ENCODE peak calls at places on chromosome 1, in eight cellular contexts. F is endothelial cell of umbilical vein, R is spleen, I is K562, T is Panc1, S is sigmoid colon, J is transverse colon, Z is HCT116. D is an unnamed sample.

GRCh38 chr1:239914827-239915231 is 176.9 kb upstream of the FMN2 start:
- DNase-seq in S (no peak), F (no peak), T (no peak), J (no peak), Z (no peak), I (no peak), R (no peak), D (no peak)

GRCh38 chr1:114771992-114772391 is 8.5 kb downstream of the SIKE1 start:
- DNase-seq in R (no peak), I (no peak), T (no peak), F (no peak), Z (no peak), J (no peak), S (no peak), D (no peak)

GRCh38 chr1:178798232-178798861 is 72.5 kb downstream of the ANGPTL1 start:
- DNase-seq in J (no peak), R (no peak), Z (no peak), T (no peak), I (no peak), F (no peak), S (no peak), D (no peak)

GRCh38 chr1:32878183-32878582 is 7.5 kb upstream of the FNDC5 start:
- DNase-seq in I (peak), R (peak), J (no peak), F (no peak), Z (no peak), T (no peak), S (no peak), D (no peak)

GRCh38 chr1:227924168-227924837 is 23.4 kb downstream of the WNT9A start:
- DNase-seq in F (no peak), I (no peak), S (no peak), J (no peak), R (no peak), T (no peak), Z (no peak), D (no peak)

GRCh38 chr1:226111865-226112395 is 49.4 kb downstream of the H3-3A start:
- DNase-seq in T (no peak), R (peak), F (no peak), I (no peak), Z (no peak), S (no peak), J (no peak), D (no peak)

GRCh38 chr1:41242645-41243171 is 602 bp upstream of the SCMH1 start:
- DNase-seq in Z (no peak), J (no peak), S (no peak), T (no peak), R (no peak), F (peak), I (no peak), D (no peak)

GRCh38 chr1:16618719-16619118 is 5.4 kb upstream of the NBPF1 start:
- DNase-seq in I (peak), S (peak), Z (no peak), R (peak), T (no peak), J (peak), F (no peak), D (peak)

GRCh38 chr1:59292557-59292956 is 4.3 kb upstream of the FGGY start:
- DNase-seq in J (peak), S (peak), I (no peak), R (no peak), F (peak), T (no peak), Z (no peak), D (peak)

GRCh38 chr1:201259476-201260235 is 23.6 kb upstream of the PKP1 start:
- DNase-seq in R (peak), F (no peak), I (no peak), T (no peak), J (no peak), Z (no peak), S (no peak), D (no peak)
- H3K27ac ChIP-seq in R (no peak), F (no peak), I (no peak), T (no peak), J (no peak), Z (peak), S (no peak), D (no peak)

GRCh38 chr1:46197551-46198025 is 646 bp downstream of the POMGNT1 start:
- DNase-seq in F (no peak), T (no peak), Z (no peak), R (no peak), J (no peak), S (no peak), I (no peak), D (no peak)
- TF ChIP-seq POLR2AphosphoS5 in F (no peak), T (no peak), Z (peak), R (no peak), J (no peak), S (no peak), I (no peak), D (no peak)

GRCh38 chr1:1599919-1600860 is at the start of gene FNDC10:
- DNase-seq in T (no peak), R (peak), Z (no peak), J (no peak), F (no peak), I (peak), S (no peak), D (no peak)
- H3K4me3 ChIP-seq in T (peak), R (peak), Z (peak), J (peak), F (no peak), I (peak), S (peak), D (peak)

GRCh38 chr1:232598837-232599177 is 31.1 kb downstream of the SIPA1L2 start:
- DNase-seq in T (no peak), I (no peak), S (no peak), F (no peak), J (no peak), Z (no peak), R (no peak), D (no peak)
- H3K27ac ChIP-seq in T (no peak), I (no peak), S (no peak), F (no peak), J (no peak), Z (no peak), R (peak), D (no peak)

DNA sequence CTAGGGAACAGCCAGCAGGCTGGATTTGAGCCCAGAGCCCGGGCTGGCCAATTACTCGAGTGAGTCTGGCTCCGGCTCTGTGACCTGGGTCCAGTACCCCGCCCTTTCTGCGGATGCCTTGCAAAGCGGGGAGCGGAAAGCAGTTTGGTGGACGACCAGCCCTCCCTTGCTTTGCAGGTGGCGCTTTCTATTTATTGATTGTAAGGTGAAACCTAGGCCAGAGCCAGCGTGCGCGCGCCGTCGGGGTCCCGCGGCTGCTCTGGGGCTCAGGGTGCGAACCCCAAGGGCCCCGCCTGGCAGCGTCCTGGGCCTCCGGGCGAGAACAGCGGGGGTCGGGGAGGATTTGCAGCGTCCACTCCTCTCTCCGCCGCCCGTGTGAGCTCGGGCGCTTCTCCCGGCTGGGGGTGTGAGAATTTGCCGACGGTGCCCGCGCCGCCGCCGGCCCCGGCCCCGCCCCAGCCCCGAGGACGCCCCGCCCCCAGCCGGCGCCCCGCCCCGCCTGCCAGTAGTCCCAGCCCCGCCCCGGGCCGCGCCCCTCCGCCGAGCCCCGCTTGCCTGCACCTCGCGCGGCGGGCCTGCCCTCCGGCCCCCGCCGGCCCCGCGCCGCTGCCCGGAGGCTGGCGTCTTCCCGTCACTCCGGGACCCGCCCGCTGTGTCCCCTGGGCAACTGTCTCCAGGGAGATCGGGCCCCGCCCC is 37.6 kb downstream of the PIK3CD start:
- DNase-seq in I (peak), S (peak), J (peak), R (peak), T (no peak), F (peak), Z (peak), D (peak)
- TF ChIP-seq POLR2AphosphoS5 in I (no peak), S (peak), J (no peak), R (peak), T (no peak), F (peak), Z (peak), D (no peak)

GRCh38 chr1:109687641-109688499 is at the start of gene GSTM1:
- DNase-seq in J (peak), I (no peak), F (no peak), R (peak), S (peak), Z (no peak), T (no peak), D (peak)
- H3K4me3 ChIP-seq in J (no peak), I (no peak), F (no peak), R (no peak), S (no peak), Z (no peak), T (no peak), D (peak)